ENCODE peak calls at places on chromosomes 11 and 22, in nine cellular contexts. One of them, this sample, is unnamed.

GRCh38 chr11:111833524-111833923 is 37.9 kb downstream of the ALG9 start:
- DNase-seq in breast epithelium: no peak
- DNase-seq in cardiac fibroblast: no peak
- DNase-seq in neural crest cell: no peak
- DNase-seq in GM13976: no peak
- DNase-seq in activated B cell treated with CpG ODN at 0.5 μM for 24 hours: no peak
- DNase-seq in progenitor cell of endocrine pancreas: no peak
- DNase-seq in AG09319: no peak
- DNase-seq in H9: no peak
- DNase-seq in this sample: no peak

GRCh38 chr22:50656122-50657070 is 16.2 kb upstream of the SHANK3 start:
- DNase-seq in breast epithelium: no peak
- DNase-seq in cardiac fibroblast: peak
- DNase-seq in neural crest cell: no peak
- DNase-seq in GM13976: no peak
- DNase-seq in activated B cell treated with CpG ODN at 0.5 μM for 24 hours: no peak
- DNase-seq in progenitor cell of endocrine pancreas: no peak
- DNase-seq in AG09319: no peak
- DNase-seq in H9: no peak
- DNase-seq in this sample: peak

GRCh38 chr22:50081426-50082196 is 3.6 kb downstream of the MLC1 start:
- DNase-seq in breast epithelium: no peak
- DNase-seq in cardiac fibroblast: no peak
- DNase-seq in neural crest cell: no peak
- DNase-seq in GM13976: peak
- DNase-seq in activated B cell treated with CpG ODN at 0.5 μM for 24 hours: no peak
- DNase-seq in progenitor cell of endocrine pancreas: no peak
- DNase-seq in AG09319: no peak
- DNase-seq in H9: no peak
- DNase-seq in this sample: no peak

GRCh38 chr22:19929586-19930302 is 11.8 kb upstream of the COMT start:
- DNase-seq in breast epithelium: no peak
- DNase-seq in cardiac fibroblast: no peak
- DNase-seq in neural crest cell: no peak
- DNase-seq in GM13976: peak
- DNase-seq in activated B cell treated with CpG ODN at 0.5 μM for 24 hours: no peak
- DNase-seq in progenitor cell of endocrine pancreas: no peak
- DNase-seq in AG09319: no peak
- DNase-seq in H9: no peak
- DNase-seq in this sample: peak

GRCh38 chr22:24592846-24593809 is at the start of gene LRRC75B:
- DNase-seq in breast epithelium: peak
- DNase-seq in cardiac fibroblast: peak
- DNase-seq in neural crest cell: peak
- DNase-seq in GM13976: peak
- DNase-seq in activated B cell treated with CpG ODN at 0.5 μM for 24 hours: peak
- DNase-seq in progenitor cell of endocrine pancreas: peak
- DNase-seq in AG09319: peak
- DNase-seq in H9: peak
- DNase-seq in this sample: no peak

GRCh38 chr11:129324533-129325175 is 51.0 kb upstream of the BARX2 start:
- DNase-seq in breast epithelium: peak
- DNase-seq in cardiac fibroblast: peak
- DNase-seq in neural crest cell: no peak
- DNase-seq in GM13976: no peak
- DNase-seq in activated B cell treated with CpG ODN at 0.5 μM for 24 hours: no peak
- DNase-seq in progenitor cell of endocrine pancreas: no peak
- DNase-seq in AG09319: no peak
- DNase-seq in H9: no peak
- DNase-seq in this sample: no peak

GRCh38 chr11:93668171-93668570 is 6.7 kb downstream of the CEP295 start:
- DNase-seq in breast epithelium: no peak
- DNase-seq in cardiac fibroblast: peak
- DNase-seq in neural crest cell: no peak
- DNase-seq in GM13976: no peak
- DNase-seq in activated B cell treated with CpG ODN at 0.5 μM for 24 hours: no peak
- DNase-seq in progenitor cell of endocrine pancreas: no peak
- DNase-seq in AG09319: no peak
- DNase-seq in H9: no peak
- DNase-seq in this sample: no peak

GRCh38 chr11:35515224-35515623 is 10.2 kb downstream of the PAMR1 start:
- DNase-seq in breast epithelium: peak
- DNase-seq in cardiac fibroblast: peak
- DNase-seq in neural crest cell: no peak
- DNase-seq in GM13976: no peak
- DNase-seq in activated B cell treated with CpG ODN at 0.5 μM for 24 hours: no peak
- DNase-seq in progenitor cell of endocrine pancreas: no peak
- DNase-seq in AG09319: no peak
- DNase-seq in H9: no peak
- DNase-seq in this sample: no peak

GRCh38 chr11:11072067-11072466 is 214.2 kb upstream of the ZBED5 start:
- DNase-seq in breast epithelium: no peak
- DNase-seq in cardiac fibroblast: no peak
- DNase-seq in neural crest cell: no peak
- DNase-seq in GM13976: no peak
- DNase-seq in activated B cell treated with CpG ODN at 0.5 μM for 24 hours: no peak
- DNase-seq in progenitor cell of endocrine pancreas: no peak
- DNase-seq in AG09319: no peak
- DNase-seq in H9: peak
- DNase-seq in this sample: no peak

GRCh38 chr22:20405291-20405930 is 11.5 kb downstream of the ZNF74 start:
- DNase-seq in breast epithelium: no peak
- DNase-seq in cardiac fibroblast: no peak
- DNase-seq in neural crest cell: no peak
- DNase-seq in GM13976: no peak
- DNase-seq in activated B cell treated with CpG ODN at 0.5 μM for 24 hours: no peak
- DNase-seq in progenitor cell of endocrine pancreas: no peak
- DNase-seq in AG09319: no peak
- DNase-seq in H9: no peak
- DNase-seq in this sample: no peak

GRCh38 chr11:47538741-47539575 is 14.0 kb downstream of the CELF1 start:
- DNase-seq in breast epithelium: no peak
- DNase-seq in cardiac fibroblast: peak
- DNase-seq in neural crest cell: no peak
- DNase-seq in GM13976: no peak
- DNase-seq in activated B cell treated with CpG ODN at 0.5 μM for 24 hours: no peak
- DNase-seq in progenitor cell of endocrine pancreas: no peak
- DNase-seq in AG09319: no peak
- DNase-seq in H9: no peak
- DNase-seq in this sample: no peak

GRCh38 chr11:49995559-49995958 is 13.2 kb upstream of the OR4C12 start:
- DNase-seq in breast epithelium: no peak
- DNase-seq in cardiac fibroblast: peak
- DNase-seq in neural crest cell: no peak
- DNase-seq in GM13976: no peak
- DNase-seq in activated B cell treated with CpG ODN at 0.5 μM for 24 hours: no peak
- DNase-seq in progenitor cell of endocrine pancreas: no peak
- DNase-seq in AG09319: peak
- DNase-seq in H9: peak
- DNase-seq in this sample: no peak
- TF ChIP-seq CTCF in breast epithelium: peak
- TF ChIP-seq CTCF in cardiac fibroblast: peak
- TF ChIP-seq CTCF in neural crest cell: peak
- TF ChIP-seq CTCF in GM13976: peak
- TF ChIP-seq CTCF in activated B cell treated with CpG ODN at 0.5 μM for 24 hours: no peak
- TF ChIP-seq CTCF in progenitor cell of endocrine pancreas: peak
- TF ChIP-seq CTCF in AG09319: peak
- TF ChIP-seq CTCF in H9: peak
- TF ChIP-seq CTCF in this sample: peak

GRCh38 chr22:22702159-22702873 is 57.9 kb downstream of the GGTLC2 start:
- DNase-seq in breast epithelium: no peak
- DNase-seq in cardiac fibroblast: peak
- DNase-seq in neural crest cell: no peak
- DNase-seq in GM13976: no peak
- DNase-seq in activated B cell treated with CpG ODN at 0.5 μM for 24 hours: no peak
- DNase-seq in progenitor cell of endocrine pancreas: peak
- DNase-seq in AG09319: no peak
- DNase-seq in H9: peak
- DNase-seq in this sample: no peak
- TF ChIP-seq CTCF in breast epithelium: no peak
- TF ChIP-seq CTCF in cardiac fibroblast: peak
- TF ChIP-seq CTCF in neural crest cell: peak
- TF ChIP-seq CTCF in GM13976: peak
- TF ChIP-seq CTCF in activated B cell treated with CpG ODN at 0.5 μM for 24 hours: no peak
- TF ChIP-seq CTCF in progenitor cell of endocrine pancreas: peak
- TF ChIP-seq CTCF in AG09319: no peak
- TF ChIP-seq CTCF in H9: peak
- TF ChIP-seq CTCF in this sample: peak

GRCh38 chr22:41513391-41513790 is 30.9 kb downstream of the POLR3H start:
- DNase-seq in breast epithelium: no peak
- DNase-seq in cardiac fibroblast: no peak
- DNase-seq in neural crest cell: no peak
- DNase-seq in GM13976: no peak
- DNase-seq in activated B cell treated with CpG ODN at 0.5 μM for 24 hours: no peak
- DNase-seq in progenitor cell of endocrine pancreas: no peak
- DNase-seq in AG09319: no peak
- DNase-seq in H9: no peak
- DNase-seq in this sample: no peak

GRCh38 chr22:41516462-41516861 is 27.8 kb downstream of the POLR3H start:
- DNase-seq in breast epithelium: no peak
- DNase-seq in cardiac fibroblast: no peak
- DNase-seq in neural crest cell: no peak
- DNase-seq in GM13976: no peak
- DNase-seq in activated B cell treated with CpG ODN at 0.5 μM for 24 hours: no peak
- DNase-seq in progenitor cell of endocrine pancreas: no peak
- DNase-seq in AG09319: no peak
- DNase-seq in H9: no peak
- DNase-seq in this sample: no peak

GRCh38 chr22:41508770-41509170 is 35.5 kb downstream of the POLR3H start:
- DNase-seq in breast epithelium: no peak
- DNase-seq in cardiac fibroblast: no peak
- DNase-seq in neural crest cell: no peak
- DNase-seq in GM13976: no peak
- DNase-seq in activated B cell treated with CpG ODN at 0.5 μM for 24 hours: no peak
- DNase-seq in progenitor cell of endocrine pancreas: no peak
- DNase-seq in AG09319: no peak
- DNase-seq in H9: peak
- DNase-seq in this sample: no peak

GRCh38 chr22:41511521-41511968 is 32.7 kb downstream of the POLR3H start:
- DNase-seq in breast epithelium: no peak
- DNase-seq in cardiac fibroblast: no peak
- DNase-seq in neural crest cell: no peak
- DNase-seq in GM13976: no peak
- DNase-seq in activated B cell treated with CpG ODN at 0.5 μM for 24 hours: no peak
- DNase-seq in progenitor cell of endocrine pancreas: no peak
- DNase-seq in AG09319: no peak
- DNase-seq in H9: no peak
- DNase-seq in this sample: no peak

DNA sequence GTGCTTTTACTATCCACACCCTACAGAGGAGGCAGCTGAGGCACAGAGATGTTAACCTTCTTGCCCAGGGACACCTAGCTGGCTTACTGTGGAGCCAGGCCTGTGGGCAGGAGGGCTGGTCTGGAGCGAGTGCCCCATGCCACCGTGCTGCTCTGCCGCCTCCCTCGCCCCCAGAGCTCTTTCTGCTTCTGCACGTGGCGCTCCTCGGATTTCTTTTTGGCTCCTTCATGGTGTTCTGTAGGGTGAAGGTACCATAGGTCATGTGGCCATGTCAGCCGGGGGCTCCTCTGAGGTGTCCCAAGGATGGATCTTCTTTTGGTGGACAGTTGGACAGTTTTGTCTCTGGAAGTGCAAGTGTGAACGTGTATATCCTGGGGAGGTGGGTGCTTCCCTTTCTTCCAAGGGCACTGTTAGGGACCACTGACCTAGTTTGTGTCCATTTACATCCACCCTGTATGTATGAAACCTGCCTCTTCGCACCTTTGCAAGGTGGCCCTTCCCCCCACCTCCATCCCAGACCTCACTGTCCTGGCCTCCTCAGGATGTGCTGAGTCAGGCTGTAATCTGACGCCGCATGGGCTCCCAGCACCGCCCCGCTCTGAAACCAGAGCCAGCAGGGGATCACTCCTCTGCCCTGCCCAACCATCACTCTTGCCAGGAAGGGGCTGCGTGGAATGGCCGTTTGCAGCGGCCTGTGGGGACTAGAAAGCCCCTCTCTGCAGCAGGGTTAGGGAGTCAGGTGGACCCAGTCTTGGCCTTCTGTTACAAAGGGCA is 31.7 kb downstream of the POLR3H start:
- DNase-seq in breast epithelium: no peak
- DNase-seq in cardiac fibroblast: peak
- DNase-seq in neural crest cell: no peak
- DNase-seq in GM13976: peak
- DNase-seq in activated B cell treated with CpG ODN at 0.5 μM for 24 hours: no peak
- DNase-seq in progenitor cell of endocrine pancreas: no peak
- DNase-seq in AG09319: peak
- DNase-seq in H9: peak
- DNase-seq in this sample: no peak
- TF ChIP-seq CTCF in breast epithelium: no peak
- TF ChIP-seq CTCF in cardiac fibroblast: no peak
- TF ChIP-seq CTCF in neural crest cell: no peak
- TF ChIP-seq CTCF in GM13976: no peak
- TF ChIP-seq CTCF in activated B cell treated with CpG ODN at 0.5 μM for 24 hours: no peak
- TF ChIP-seq CTCF in progenitor cell of endocrine pancreas: no peak
- TF ChIP-seq CTCF in AG09319: no peak
- TF ChIP-seq CTCF in H9: no peak
- TF ChIP-seq CTCF in this sample: no peak

GRCh38 chr11:70568504-70569172 is 170.3 kb downstream of the CTTN start:
- DNase-seq in breast epithelium: no peak
- DNase-seq in cardiac fibroblast: peak
- DNase-seq in neural crest cell: peak
- DNase-seq in GM13976: no peak
- DNase-seq in activated B cell treated with CpG ODN at 0.5 μM for 24 hours: no peak
- DNase-seq in progenitor cell of endocrine pancreas: no peak
- DNase-seq in AG09319: no peak
- DNase-seq in H9: peak
- DNase-seq in this sample: peak
- TF ChIP-seq CTCF in breast epithelium: no peak
- TF ChIP-seq CTCF in cardiac fibroblast: peak
- TF ChIP-seq CTCF in neural crest cell: no peak
- TF ChIP-seq CTCF in GM13976: no peak
- TF ChIP-seq CTCF in activated B cell treated with CpG ODN at 0.5 μM for 24 hours: no peak
- TF ChIP-seq CTCF in progenitor cell of endocrine pancreas: no peak
- TF ChIP-seq CTCF in AG09319: peak
- TF ChIP-seq CTCF in H9: peak
- TF ChIP-seq CTCF in this sample: peak

This sample was measured in chondrocyte.